ENCODE peak calls at places on chromosome 21, in five cellular contexts. L is COR-L47; N is activated CD8-positive, alpha-beta memory T cell treated with anti-CD3 and anti-CD28 coated beads, Interleukin-2, amount 50 U/mL, for 48 hours; P is stimulated activated CD8-positive, alpha-beta memory T cell treated with anti-CD3 and anti-CD28 coated beads, Interleukin-12 subunit alpha, Interleukin-12 subunit beta, amount 100 ng/mL, for 4 hours; M is endodermal cell. W is an unnamed sample.
A peak's percentile ranks its signal among the peaks of the same experiment; 100 is the strongest.

GRCh38 chr21:44532712-44533111 is 7.3 kb downstream of the KRTAP10-1 start:
- DNase-seq in L (no peak), N (no peak), P (no peak), M (peak; percentile 38), W (no peak)

GRCh38 chr21:44437371-44437695 is 18.0 kb upstream of the LRRC3 start:
- DNase-seq in L (no peak), N (no peak), P (no peak), M (peak; percentile 37), W (no peak)

GRCh38 chr21:25898671-25899070 is 163.9 kb downstream of the GABPA start:
- DNase-seq in L (no peak), N (no peak), P (no peak), M (no peak), W (no peak)

GRCh38 chr21:31630062-31630711 is 29.3 kb upstream of the SOD1 start:
- DNase-seq in L (peak; percentile 80), N (no peak), P (no peak), M (no peak), W (no peak)

GRCh38 chr21:36929622-36930021 is 36.8 kb downstream of the HLCS start:
- DNase-seq in L (no peak), N (no peak), P (no peak), M (no peak), W (no peak)

GRCh38 chr21:32884062-32884461 is 112.5 kb upstream of the PAXBP1 start:
- DNase-seq in L (no peak), N (no peak), P (no peak), M (peak; percentile 75), W (no peak)

GRCh38 chr21:43361493-43362296 is 65.2 kb downstream of the SIK1 start:
- DNase-seq in L (no peak), N (peak; percentile 64), P (peak; percentile 16), M (no peak), W (peak; percentile 63)

GRCh38 chr21:19541612-19542011 is 1138.0 kb upstream of the TMPRSS15 start:
- DNase-seq in L (no peak), N (no peak), P (no peak), M (no peak), W (no peak)

GRCh38 chr21:35198004-35198403 is 148.9 kb upstream of the RUNX1 start:
- DNase-seq in L (no peak), N (no peak), P (no peak), M (no peak), W (no peak)

GRCh38 chr21:43209575-43210453 is 41.0 kb downstream of the CRYAA start:
- DNase-seq in L (no peak), N (peak; percentile 42), P (no peak), M (peak; percentile 40), W (no peak)

GRCh38 chr21:42089665-42090310 is 18.7 kb downstream of the UMODL1 start:
- DNase-seq in L (no peak), N (no peak), P (no peak), M (no peak), W (no peak)

GRCh38 chr21:41966872-41967621 is 13.2 kb upstream of the C2CD2 start:
- DNase-seq in L (no peak), N (no peak), P (no peak), M (peak; percentile 39), W (peak; percentile 17)

GRCh38 chr21:41622831-41623548 is 115.0 kb upstream of the TMPRSS2 start:
- DNase-seq in L (no peak), N (peak; percentile 72), P (no peak), M (no peak), W (no peak)

GRCh38 chr21:27269646-27270045 is 302.8 kb upstream of the ADAMTS5 start:
- DNase-seq in L (no peak), N (no peak), P (no peak), M (no peak), W (no peak)

GRCh38 chr21:34949499-34949898 is 99.6 kb downstream of the RUNX1 start:
- DNase-seq in L (no peak), N (no peak), P (no peak), M (no peak), W (no peak)

GRCh38 chr21:44816761-44817505 is 929 bp downstream of the SUMO3 start:
- DNase-seq in L (no peak), N (no peak), P (no peak), M (no peak), W (no peak)

GRCh38 chr21:34886554-34887385 is 162.3 kb downstream of the RUNX1 start:
- DNase-seq in L (no peak), N (peak; percentile 71), P (no peak), M (peak; percentile 79), W (peak; percentile 40)

GRCh38 chr21:35171385-35171784 is 122.3 kb upstream of the RUNX1 start:
- DNase-seq in L (no peak), N (no peak), P (no peak), M (no peak), W (no peak)

GRCh38 chr21:41962425-41962966 is 8.7 kb upstream of the C2CD2 start:
- DNase-seq in L (no peak), N (peak; percentile 20), P (no peak), M (peak; percentile 40), W (no peak)

GRCh38 chr21:34813266-34813886 is 144.6 kb downstream of the CLIC6 start:
- DNase-seq in L (no peak), N (no peak), P (no peak), M (no peak), W (no peak)

GRCh38 chr21:32256873-32257620 is 21.8 kb downstream of the MIS18A start:
- DNase-seq in L (peak; percentile 89), N (no peak), P (no peak), M (peak; percentile 31), W (no peak)

GRCh38 chr21:33157303-33157702 is 72.4 kb upstream of the IFNAR2 start:
- DNase-seq in L (no peak), N (no peak), P (no peak), M (peak; percentile 57), W (no peak)